ENCODE peak calls at places on chromosomes 12 and 14, in six cellular contexts. O is IMR-90; Q is tibial artery; D is CD8-positive, alpha-beta T cell; I is uterus; X is pancreas. E is an unnamed sample.

GRCh38 chr12:11805680-11806079 is 156.2 kb downstream of the ETV6 start:
- DNase-seq in I (no peak), Q (no peak), D (no peak), O (no peak), X (no peak), E (no peak)

GRCh38 chr14:89425931-89426330 is 8.9 kb upstream of the FOXN3 start:
- DNase-seq in Q (peak; percentile 74), O (peak; percentile 99), D (no peak), X (no peak), I (no peak), E (no peak)

GRCh38 chr12:34391771-34392581 is 369.7 kb downstream of the ALG10 start:
- DNase-seq in X (no peak), I (no peak), D (peak; percentile 1), O (no peak), Q (peak; percentile 60), E (peak; percentile 22)

GRCh38 chr12:389138-390096 is at the start of gene KDM5A:
- DNase-seq in O (peak; percentile 94), D (peak; percentile 92), Q (peak; percentile 94), I (peak; percentile 89), X (peak; percentile 90), E (peak; percentile 92)

GRCh38 chr12:6215120-6215807 is 15.1 kb downstream of the CD9 start:
- DNase-seq in O (no peak), Q (no peak), D (no peak), X (no peak), I (no peak), E (no peak)

GRCh38 chr12:40325349-40325960 is 100.7 kb downstream of the LRRK2 start:
- DNase-seq in O (peak; percentile 4), Q (no peak), D (no peak), X (no peak), I (no peak), E (no peak)

GRCh38 chr12:2284857-2285256 is 232.1 kb downstream of the CACNA1C start:
- DNase-seq in O (peak; percentile 73), D (no peak), Q (peak; percentile 89), X (peak; percentile 45), I (peak; percentile 71), E (no peak)

GRCh38 chr12:6074979-6075585 is 49.4 kb downstream of the VWF start:
- DNase-seq in I (no peak), X (no peak), D (peak; percentile 41), O (no peak), Q (no peak), E (no peak)

GRCh38 chr12:75658826-75659823 is 147.7 kb upstream of the KRR1 start:
- DNase-seq in X (no peak), D (no peak), Q (no peak), O (peak; percentile 86), I (no peak), E (no peak)

DNA sequence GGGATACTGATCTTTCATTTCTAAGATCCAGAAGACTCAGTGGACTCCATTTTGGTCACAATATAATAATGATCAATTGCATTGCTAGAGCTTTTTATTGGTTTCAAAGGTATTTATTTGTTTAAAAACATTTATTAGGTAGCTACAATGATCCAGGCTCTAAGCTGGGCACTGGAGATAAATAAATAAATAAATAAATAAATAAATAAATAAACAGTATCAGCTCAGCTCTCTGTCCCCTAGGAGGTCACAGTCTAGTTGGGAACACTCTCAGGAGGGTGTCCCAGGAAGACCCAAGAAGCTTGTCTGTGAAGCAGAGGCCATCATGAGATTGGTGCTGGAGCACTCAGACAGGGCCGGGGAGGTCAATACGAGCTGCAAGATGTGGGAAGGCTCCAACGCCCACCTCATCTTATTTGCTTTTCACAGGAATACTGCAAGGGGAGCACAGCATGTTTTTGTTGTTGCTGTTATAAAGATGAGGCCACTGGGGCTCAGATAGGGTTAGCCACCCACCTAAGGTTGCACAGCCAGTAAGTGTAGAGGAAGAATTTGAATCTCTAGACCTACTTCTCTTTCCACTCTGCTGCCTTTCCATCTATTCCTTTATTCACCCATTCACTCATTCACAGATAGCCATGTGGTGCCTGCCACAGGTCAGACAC is 15.5 kb downstream of the ASB2 start:
- DNase-seq in Q (no peak), X (no peak), D (no peak), O (no peak), I (no peak), E (no peak)
- H3K27ac ChIP-seq in Q (no peak overlapping the region), X (no peak overlapping the region), D (no peak overlapping the region), O (no peak overlapping the region), I (no peak overlapping the region), E (no peak overlapping the region)

GRCh38 chr12:46380397-46380796 is 7.8 kb upstream of the SLC38A2 start:
- DNase-seq in O (no peak), Q (no peak), D (no peak), I (no peak), X (no peak), E (no peak)
- H3K27me3 ChIP-seq in O (no peaks in the 10 kb centered on the region), Q (no peaks in the 10 kb centered on the region), D (no peaks in the 10 kb centered on the region), I (no peaks in the 10 kb centered on the region), X (no peaks in the 10 kb centered on the region), E (no peaks in the 10 kb centered on the region)

GRCh38 chr14:63323148-63323547 is 4.4 kb upstream of the GPHB5 start:
- DNase-seq in D (no peak), X (no peak), I (no peak), Q (no peak), O (no peak), E (no peak)

DNA sequence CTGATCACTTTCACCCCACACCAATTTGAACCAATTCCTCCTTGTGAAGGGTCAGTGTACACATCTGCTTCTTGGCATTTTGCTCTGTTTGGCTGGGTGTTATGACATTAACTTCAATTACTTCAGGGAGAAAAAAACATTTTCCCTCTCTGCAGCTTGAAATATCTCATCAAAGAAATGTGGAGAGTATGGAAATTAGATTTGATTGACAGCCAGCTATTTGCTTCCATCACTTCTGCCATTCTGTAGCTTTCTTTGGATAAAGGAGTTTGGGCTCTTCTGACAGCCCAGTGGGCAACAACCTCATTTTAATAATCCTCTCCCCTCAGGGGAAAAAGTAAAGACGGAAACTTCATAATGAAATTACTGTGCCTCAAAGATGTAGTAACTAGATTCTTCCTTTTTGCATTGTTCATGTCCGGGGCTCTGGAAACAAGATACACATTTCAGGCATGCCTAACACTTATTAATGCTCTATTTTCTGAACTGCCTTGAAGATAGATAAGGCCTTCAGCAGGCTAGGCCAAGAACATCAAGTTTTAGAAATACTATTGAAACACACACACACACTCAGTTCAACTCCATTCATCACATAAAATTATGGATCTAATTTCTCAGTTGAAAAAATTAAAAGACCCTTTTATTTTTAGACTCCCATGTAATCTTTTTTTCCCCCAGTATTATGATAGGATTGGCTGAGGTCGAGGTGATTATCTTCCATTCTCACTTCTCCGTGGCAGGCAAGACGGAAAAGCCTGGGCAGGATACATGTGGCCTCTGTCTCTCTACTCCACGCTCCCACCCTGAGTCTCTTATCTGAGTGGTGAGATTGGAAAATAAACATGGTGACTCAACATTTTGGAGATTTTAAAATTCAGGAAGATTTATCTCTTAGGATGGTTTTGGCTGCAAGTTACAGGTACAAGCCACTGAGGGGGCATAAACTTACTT is 10.3 kb upstream of the GPHB5 start:
- DNase-seq in D (no peak), I (no peak), Q (no peak), X (no peak), O (no peak), E (no peak)
- H3K4me3 ChIP-seq in D (no peak overlapping the region), I (no peak overlapping the region), Q (no peak overlapping the region), X (no peak overlapping the region), O (no peak overlapping the region), E (no peak overlapping the region)

GRCh38 chr12:51901881-51902280 is 5.4 kb upstream of the ACVRL1 start:
- DNase-seq in D (no peak), Q (no peak), I (no peak), X (no peak), O (no peak), E (no peak)
- H3K27ac ChIP-seq in D (no peak overlapping the region), Q (no peak overlapping the region), I (no peak overlapping the region), X (no peak overlapping the region), O (no peak overlapping the region), E (no peak overlapping the region)

GRCh38 chr14:99194136-99194535 is 77.9 kb downstream of the BCL11B start:
- DNase-seq in D (peak; percentile 25), I (no peak), O (no peak), X (no peak), Q (no peak), E (no peak)
- H3K27me3 ChIP-seq in D (no peaks in the 10 kb centered on the region), I (no peaks in the 10 kb centered on the region), O (no peaks in the 10 kb centered on the region), X (no peaks in the 10 kb centered on the region), Q (no peaks in the 10 kb centered on the region), E (no peaks in the 10 kb centered on the region)

GRCh38 chr12:45310627-45310968 is 94.7 kb downstream of the ANO6 start:
- DNase-seq in O (no peak), I (no peak), X (no peak), Q (no peak), D (no peak), E (no peak)

GRCh38 chr12:45315462-45315861 is 99.6 kb downstream of the ANO6 start:
- DNase-seq in I (no peak), Q (no peak), D (no peak), X (no peak), O (no peak), E (no peak)

GRCh38 chr12:45314770-45315169 is 98.9 kb downstream of the ANO6 start:
- DNase-seq in X (no peak), D (no peak), I (no peak), O (no peak), Q (no peak), E (no peak)

GRCh38 chr12:45309826-45310626 is 94.1 kb downstream of the ANO6 start:
- DNase-seq in O (peak; percentile 64), I (no peak), X (no peak), Q (no peak), D (no peak), E (no peak)

GRCh38 chr12:45312012-45312411 is 96.1 kb downstream of the ANO6 start:
- DNase-seq in O (no peak), Q (no peak), D (no peak), X (no peak), I (no peak), E (no peak)
- H3K4me3 ChIP-seq in O (no peak overlapping the region), Q (no peak overlapping the region), D (no peak overlapping the region), X (no peak overlapping the region), I (no peak overlapping the region), E (no peak overlapping the region)

GRCh38 chr12:87272846-87273245 is 756.4 kb downstream of the C12orf50 start:
- DNase-seq in D (no peak), Q (no peak), X (no peak), O (no peak), I (no peak), E (no peak)

GRCh38 chr12:87266305-87266704 is 762.9 kb downstream of the C12orf50 start:
- DNase-seq in Q (no peak), D (no peak), X (no peak), I (no peak), O (no peak), E (no peak)

GRCh38 chr12:87274594-87275245 is 754.5 kb downstream of the C12orf50 start:
- DNase-seq in I (no peak), Q (no peak), D (no peak), X (no peak), O (peak; percentile 38), E (no peak)

DNA sequence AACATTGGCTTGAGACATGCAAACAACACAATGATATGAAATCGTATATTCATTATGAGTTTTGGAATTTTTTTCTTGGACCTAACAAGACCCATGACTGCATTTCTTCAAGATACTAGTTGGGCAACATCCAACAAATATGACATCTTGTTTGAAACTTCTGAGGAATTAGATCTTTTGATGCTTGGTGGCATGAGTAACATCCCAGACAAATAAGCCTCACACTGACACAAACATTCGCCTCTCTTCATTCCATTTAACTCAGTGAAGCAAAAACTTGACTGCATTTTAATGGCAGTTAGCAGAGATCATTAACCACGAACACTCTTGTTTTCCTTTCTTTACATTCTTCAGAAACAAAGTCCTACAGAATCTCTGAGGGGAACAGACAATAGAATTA is 758.3 kb downstream of the C12orf50 start:
- DNase-seq in I (no peak), Q (no peak), X (no peak), O (peak; percentile 68), D (no peak), E (no peak)
- H3K27ac ChIP-seq in I (no peak overlapping the region), Q (no peak overlapping the region), X (no peak overlapping the region), O (no peak overlapping the region), D (no peak overlapping the region), E (no peak overlapping the region)

GRCh38 chr14:34297786-34298520 is 164.1 kb downstream of the SPTSSA start:
- DNase-seq in Q (no peak), O (no peak), I (no peak), X (no peak), D (no peak), E (no peak)
- H3K27me3 ChIP-seq in Q (no peaks in the 10 kb centered on the region), O (peaks cover 2% of the 10 kb centered on the region), I (no peaks in the 10 kb centered on the region), X (no peaks in the 10 kb centered on the region), D (no peaks in the 10 kb centered on the region), E (no peaks in the 10 kb centered on the region)